ENCODE peak calls at places on chromosomes 3 and 15, in nine cellular contexts. J is activated T-helper 1 cell treated with anti-CD3 and anti-CD28 coated beads, Interleukin-12 subunit alpha, Interleukin-12 subunit beta, Interleukin-2, Interleukin-4 antibody, amounts not matched to agents 30 ng/mL and 10 ng/mL and 1 ng/mL, durations not matched to agents 14 hours and 24 hours and 36 hours; U is HS-27A; L is lung; F is ACHN; M is activated CD4-positive, alpha-beta T cell treated with anti-CD3 and anti-CD28 coated beads, Interleukin-2, amount 10 ng/mL, durations not matched to agents 7 days and 5 days; G is DMS153; E is hypothalamus; V is SK-N-SH. Y is an unnamed sample.

GRCh38 chr3:192419312-192419711 is 308.0 kb downstream of the FGF12 start:
- DNase-seq in J (no peak), U (no peak), L (no peak), F (no peak), M (no peak), G (no peak), E (no peak), V (no peak), Y (no peak)

GRCh38 chr3:72976182-72976825 is 20.3 kb upstream of the PPP4R2 start:
- DNase-seq in J (no peak), U (no peak), L (no peak), F (no peak), M (no peak), G (no peak), E (no peak), V (no peak), Y (no peak)

GRCh38 chr15:99504071-99504822 is 61.5 kb upstream of the MEF2A start:
- DNase-seq in J (no peak), U (no peak), L (no peak), F (no peak), M (no peak), G (no peak), E (no peak), V (no peak), Y (no peak)

GRCh38 chr15:60093273-60094067 is 89.4 kb downstream of the FOXB1 start:
- DNase-seq in J (no peak), U (no peak), L (no peak), F (no peak), M (no peak), G (peak), E (no peak), V (no peak), Y (no peak)

GRCh38 chr15:66251790-66252355 is 1.7 kb downstream of the MEGF11 start:
- DNase-seq in J (no peak), U (no peak), L (no peak), F (no peak), M (no peak), G (no peak), E (no peak), V (no peak), Y (no peak)

GRCh38 chr15:33149919-33150318 is 44.6 kb downstream of the FMN1 start:
- DNase-seq in J (no peak), U (no peak), L (no peak), F (no peak), M (no peak), G (no peak), E (no peak), V (no peak), Y (no peak)

GRCh38 chr3:49623071-49623470 is 51.1 kb upstream of the APEH start:
- DNase-seq in J (no peak), U (no peak), L (no peak), F (no peak), M (no peak), G (no peak), E (no peak), V (no peak), Y (no peak)

GRCh38 chr3:5187920-5188418 is 462 bp downstream of the EDEM1 start:
- DNase-seq in J (peak), U (no peak), L (no peak), F (peak), M (peak), G (no peak), E (peak), V (peak), Y (no peak)

GRCh38 chr15:101368086-101368780 is 73.2 kb upstream of the SNRPA1 start:
- DNase-seq in J (no peak), U (no peak), L (no peak), F (no peak), M (no peak), G (no peak), E (no peak), V (no peak), Y (no peak)

GRCh38 chr3:68648494-68648893 is 283.9 kb downstream of the TAFA4 start:
- DNase-seq in J (no peak), U (no peak), L (no peak), F (no peak), M (no peak), G (no peak), E (no peak), V (no peak), Y (no peak)